ENCODE peak calls at places on chromosomes 4 and X, in ten cellular contexts. W, A, H, M, T, B, D, L, S and Z are unnamed samples.

GRCh38 chr4:104421576-104421975 is 73.1 kb downstream of the CXXC4 start:
- DNase-seq in W (no peak), A (no peak), H (no peak), M (no peak), T (no peak), B (peak), D (no peak), L (no peak), S (no peak), Z (no peak)

GRCh38 chrX:150507251-150507856 is 61.1 kb upstream of the MTM1 start:
- DNase-seq in W (no peak), A (no peak), H (peak), M (no peak), T (no peak), B (peak), D (no peak), L (no peak), S (no peak), Z (no peak)

GRCh38 chr4:1356181-1356998 is 9.4 kb downstream of the UVSSA start:
- DNase-seq in W (peak), A (peak), H (peak), M (peak), T (no peak), B (peak), D (no peak), L (peak), S (no peak), Z (no peak)

GRCh38 chr4:72817012-72817411 is 248.0 kb upstream of the ADAMTS3 start:
- DNase-seq in W (no peak), A (no peak), H (peak), M (no peak), T (no peak), B (no peak), D (no peak), L (no peak), S (no peak), Z (no peak)

GRCh38 chr4:47525154-47525819 is 40.2 kb downstream of the ATP10D start:
- DNase-seq in W (no peak), A (no peak), H (peak), M (no peak), T (no peak), B (no peak), D (no peak), L (no peak), S (no peak), Z (peak)

GRCh38 chr4:102493794-102494193 is 7.4 kb upstream of the NFKB1 start:
- DNase-seq in W (peak), A (no peak), H (no peak), M (no peak), T (no peak), B (no peak), D (no peak), L (no peak), S (no peak), Z (peak)

GRCh38 chr4:2076908-2077534 is 17.9 kb downstream of the NAT8L start:
- DNase-seq in W (no peak), A (no peak), H (no peak), M (no peak), T (no peak), B (no peak), D (peak), L (no peak), S (no peak), Z (no peak)

GRCh38 chr4:113423631-113424030 is 337.9 kb downstream of the CAMK2D start:
- DNase-seq in W (no peak), A (no peak), H (no peak), M (no peak), T (no peak), B (no peak), D (no peak), L (no peak), S (no peak), Z (no peak)

GRCh38 chr4:84968936-84969335 is 2.4 kb upstream of the WDFY3 start:
- DNase-seq in W (peak), A (no peak), H (no peak), M (no peak), T (peak), B (no peak), D (no peak), L (no peak), S (no peak), Z (no peak)

GRCh38 chr4:66433706-66434105 is 763.4 kb upstream of the EPHA5 start:
- DNase-seq in W (no peak), A (no peak), H (no peak), M (no peak), T (no peak), B (no peak), D (no peak), L (no peak), S (no peak), Z (no peak)

GRCh38 chrX:9824554-9824953 is 38.3 kb downstream of the SHROOM2 start:
- DNase-seq in W (no peak), A (no peak), H (no peak), M (no peak), T (no peak), B (no peak), D (no peak), L (no peak), S (no peak), Z (no peak)

GRCh38 chrX:63250253-63250868 is 100.8 kb downstream of the SPIN4 start:
- DNase-seq in W (no peak), A (no peak), H (peak), M (no peak), T (no peak), B (peak), D (no peak), L (no peak), S (peak), Z (peak)

GRCh38 chr4:143488684-143489083 is 24.8 kb upstream of the SMARCA5 start:
- DNase-seq in W (no peak), A (no peak), H (no peak), M (no peak), T (no peak), B (no peak), D (no peak), L (no peak), S (no peak), Z (no peak)

GRCh38 chr4:94253036-94253435 is 45.4 kb downstream of the SMARCAD1 start:
- DNase-seq in W (no peak), A (no peak), H (no peak), M (no peak), T (no peak), B (peak), D (no peak), L (no peak), S (no peak), Z (no peak)